ENCODE peak calls at places on chromosome 3, in five cellular contexts. O, G, E, P and Q are unnamed samples.
A peak's percentile ranks its signal among the peaks of the same experiment; 100 is the strongest.

GRCh38 chr3:182478369-182478768 is 314.9 kb upstream of the ATP11B start:
- ATAC-seq in O (no peak), G (no peak), E (no peak), P (no peak), Q (no peak)

GRCh38 chr3:103393395-103394186 is 958.8 kb downstream of the ZPLD1 start:
- ATAC-seq in O (no peak), G (no peak), E (no peak), P (no peak), Q (no peak)

GRCh38 chr3:45644467-45645201 is 44.6 kb upstream of the SACM1L start:
- ATAC-seq in O (no peak), G (no peak), E (no peak), P (no peak), Q (no peak)

GRCh38 chr3:151919030-151919328 is 45.5 kb downstream of the SUCNR1 start:
- ATAC-seq in O (no peak), G (no peak), E (no peak), P (no peak), Q (peak; percentile 78)

GRCh38 chr3:71254658-71255057 is 328.9 kb downstream of the FOXP1 start:
- ATAC-seq in O (no peak), G (peak; percentile 33), E (peak; percentile 38), P (peak; percentile 37), Q (no peak)

GRCh38 chr3:174125267-174125844 is 727.8 kb downstream of the NLGN1 start:
- ATAC-seq in O (no peak), G (no peak), E (peak; percentile 50), P (no peak), Q (no peak)

GRCh38 chr3:122727279-122727678 is 46.6 kb downstream of the PARP14 start:
- ATAC-seq in O (no peak), G (no peak), E (no peak), P (no peak), Q (no peak)

GRCh38 chr3:55624238-55624637 is 137.1 kb upstream of the WNT5A start:
- ATAC-seq in O (no peak), G (peak; percentile 26), E (peak; percentile 36), P (no peak), Q (no peak)

GRCh38 chr3:18527691-18528090 is 102.6 kb upstream of the SATB1 start:
- ATAC-seq in O (no peak), G (no peak), E (no peak), P (no peak), Q (no peak)

GRCh38 chr3:88235102-88235501 is 85.3 kb downstream of the C3orf38 start:
- ATAC-seq in O (no peak), G (no peak), E (no peak), P (no peak), Q (no peak)

GRCh38 chr3:135622657-135623056 is 342.9 kb upstream of the PPP2R3A start:
- ATAC-seq in O (no peak), G (no peak), E (no peak), P (no peak), Q (no peak)

GRCh38 chr3:137669519-137670060 is 94.5 kb upstream of the SOX14 start:
- ATAC-seq in O (no peak), G (no peak), E (no peak), P (no peak), Q (no peak)

GRCh38 chr3:19891740-19892139 is 42.3 kb downstream of the EFHB start:
- ATAC-seq in O (no peak), G (no peak), E (no peak), P (no peak), Q (no peak)

GRCh38 chr3:58989173-58989572 is 60.7 kb downstream of the CFAP20DC start:
- ATAC-seq in O (no peak), G (no peak), E (no peak), P (no peak), Q (no peak)

GRCh38 chr3:50221413-50222168 is 14.4 kb upstream of the GNAI2 start:
- ATAC-seq in O (no peak), G (no peak), E (no peak), P (no peak), Q (no peak)

GRCh38 chr3:901953-902778 is 190.7 kb upstream of the CNTN6 start:
- ATAC-seq in O (no peak), G (no peak), E (no peak), P (no peak), Q (no peak)

GRCh38 chr3:100570811-100571210 is 38.6 kb upstream of the ADGRG7 start:
- ATAC-seq in O (no peak), G (no peak), E (no peak), P (no peak), Q (no peak)

GRCh38 chr3:129224984-129225393 is 24.4 kb upstream of the COPG1 start:
- ATAC-seq in O (peak; percentile 74), G (peak; percentile 96), E (peak; percentile 94), P (peak; percentile 70), Q (peak; percentile 82)